ENCODE peak calls at places on chromosomes 1 and 21, in ten cellular contexts. Q, J, O, T, M, A, D, G, K and H are unnamed samples.

GRCh38 chr1:108190686-108191416 is 9.3 kb downstream of the SLC25A24 start:
- DNase-seq in A (peak; percentile 26), D (no peak), M (no peak), Q (no peak), J (no peak), G (no peak), T (no peak), K (no peak), O (no peak), H (no peak)

GRCh38 chr21:36909901-36910561 is 56.4 kb downstream of the HLCS start:
- DNase-seq in G (peak; percentile 98), A (no peak), Q (no peak), T (no peak), O (no peak), J (peak; percentile 93), D (no peak), K (peak; percentile 98), M (no peak), H (peak; percentile 96)

GRCh38 chr1:11790880-11791715 is 14.7 kb downstream of the MTHFR start:
- DNase-seq in M (peak; percentile 92), A (peak; percentile 71), D (peak; percentile 98), T (peak; percentile 84), J (peak; percentile 56), K (peak; percentile 95), Q (peak; percentile 89), O (no peak), G (peak; percentile 98), H (peak; percentile 68)

GRCh38 chr1:37036667-37037053 is 2.3 kb upstream of the GRIK3 start:
- DNase-seq in Q (no peak), A (no peak), T (no peak), G (no peak), M (no peak), D (no peak), K (no peak), J (no peak), O (no peak), H (no peak)

GRCh38 chr1:155209373-155209721 is 852 bp downstream of the MTX1 start:
- DNase-seq in G (no peak), J (no peak), T (no peak), M (no peak), O (no peak), D (no peak), Q (no peak), K (no peak), A (no peak), H (no peak)

GRCh38 chr1:38360807-38361206 is 314.2 kb upstream of the POU3F1 start:
- DNase-seq in Q (no peak), O (no peak), A (no peak), J (no peak), T (no peak), G (no peak), D (no peak), K (no peak), M (no peak), H (no peak)

GRCh38 chr1:35287807-35288640 is 19.5 kb downstream of the ZMYM4 start:
- DNase-seq in D (no peak), J (no peak), K (peak; percentile 78), M (no peak), G (peak; percentile 72), O (no peak), T (no peak), A (no peak), Q (no peak), H (peak; percentile 52)

GRCh38 chr1:229984310-229984991 is 82.6 kb upstream of the GALNT2 start:
- DNase-seq in Q (no peak), D (no peak), A (no peak), K (no peak), O (no peak), J (no peak), G (no peak), M (no peak), T (no peak), H (no peak)

GRCh38 chr1:241503444-241503843 is 16.1 kb downstream of the FH start:
- DNase-seq in Q (no peak), K (no peak), J (no peak), O (no peak), T (no peak), A (no peak), D (no peak), M (no peak), G (no peak), H (no peak)

GRCh38 chr1:23401313-23401712 is 23.2 kb downstream of the TCEA3 start:
- DNase-seq in K (no peak), A (no peak), G (no peak), Q (no peak), O (no peak), M (no peak), D (no peak), T (no peak), J (no peak), H (no peak)

GRCh38 chr1:118973032-118973431 is 15.1 kb downstream of the TBX15 start:
- DNase-seq in G (no peak), D (no peak), M (no peak), O (no peak), Q (no peak), T (no peak), K (no peak), A (no peak), J (no peak), H (no peak)

GRCh38 chr1:206634365-206635079 is 814 bp upstream of the DYRK3 start:
- DNase-seq in Q (peak; percentile 67), M (peak; percentile 94), T (peak; percentile 97), K (peak; percentile 95), O (peak; percentile 76), D (peak; percentile 95), A (peak; percentile 70), J (peak; percentile 70), G (peak; percentile 93), H (peak; percentile 89)

GRCh38 chr1:22804969-22805671 is 94.5 kb downstream of the EPHB2 start:
- DNase-seq in T (no peak), K (no peak), A (no peak), M (no peak), O (no peak), G (no peak), J (no peak), D (no peak), Q (no peak), H (no peak)

DNA sequence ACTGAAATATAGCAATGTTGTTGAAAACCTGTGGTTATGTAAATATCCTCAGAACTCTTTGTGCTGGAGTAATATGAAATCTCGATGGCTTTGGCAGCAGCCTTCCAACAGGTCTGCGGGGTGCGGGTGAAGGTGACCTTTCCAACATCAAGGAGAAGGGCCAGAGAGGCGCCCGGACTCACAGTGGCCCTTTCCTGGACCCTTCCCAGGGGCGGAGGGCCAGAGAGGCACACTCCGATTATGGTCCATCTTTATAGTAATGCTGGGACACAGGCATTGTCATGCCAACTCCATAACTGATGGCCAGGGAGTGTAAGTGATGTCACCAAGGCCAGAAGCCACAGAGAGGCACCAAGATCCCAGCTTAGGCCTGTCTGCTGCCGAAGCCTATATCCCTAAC is 18.1 kb downstream of the SLC37A1 start:
- DNase-seq in K (no peak), D (peak; percentile 60), A (no peak), J (no peak), G (no peak), Q (no peak), T (no peak), M (no peak), O (no peak), H (no peak)
- TF ChIP-seq CTCF in K (no peak), D (no peak), A (no peak), J (no peak), G (no peak), Q (no peak), T (no peak), M (no peak), O (no peak), H (no peak)

GRCh38 chr1:99005142-99005491 is 456 bp upstream of the PLPPR5 start:
- DNase-seq in J (no peak), G (no peak), A (no peak), M (no peak), T (no peak), D (no peak), Q (no peak), K (no peak), O (no peak), H (no peak)
- H3K4me3 ChIP-seq in J (peak overlapping the region; percentile 55), G (peak overlapping the region; percentile 56), A (no peak overlapping the region), M (peak overlapping the region; percentile 58), T (no peak overlapping the region), D (peak overlapping the region; percentile 49), Q (peak overlapping the region; percentile 59), K (peak overlapping the region; percentile 33), O (peak overlapping the region; percentile 11), H (no peak overlapping the region)

GRCh38 chr1:24541711-24542346 is 14.1 kb upstream of the NCMAP start:
- DNase-seq in G (no peak), J (no peak), D (no peak), K (no peak), A (no peak), M (no peak), Q (no peak), T (peak; percentile 55), O (peak; percentile 38), H (no peak)
- TF ChIP-seq CTCF in G (peak; percentile 47), J (peak; percentile 56), D (no peak), K (peak; percentile 42), A (peak; percentile 79), M (peak; percentile 72), Q (peak; percentile 25), T (peak; percentile 71), O (peak; percentile 48), H (peak; percentile 58)

GRCh38 chr1:40059960-40060337 is 19.4 kb downstream of the CAP1 start:
- DNase-seq in D (no peak), G (no peak), T (no peak), A (no peak), O (no peak), K (no peak), M (no peak), J (no peak), Q (no peak), H (no peak)

GRCh38 chr1:40058097-40058452 is 17.5 kb downstream of the CAP1 start:
- DNase-seq in J (no peak), Q (no peak), O (no peak), K (no peak), M (no peak), T (no peak), G (no peak), A (peak; percentile 60), D (no peak), H (no peak)

GRCh38 chr1:40058453-40059291 is 18.1 kb downstream of the CAP1 start:
- DNase-seq in J (no peak), T (no peak), A (no peak), G (no peak), Q (no peak), D (no peak), O (no peak), K (no peak), M (no peak), H (no peak)

GRCh38 chr1:40059292-40059959 is 18.9 kb downstream of the CAP1 start:
- DNase-seq in O (no peak), A (peak; percentile 36), M (no peak), J (no peak), D (no peak), G (peak; percentile 90), Q (no peak), K (peak; percentile 43), T (no peak), H (peak; percentile 70)

GRCh38 chr1:40060351-40060750 is 19.8 kb downstream of the CAP1 start:
- DNase-seq in G (no peak), M (no peak), O (no peak), Q (no peak), A (no peak), K (no peak), J (no peak), T (no peak), D (no peak), H (no peak)
- H3K4me3 ChIP-seq in G (no peak overlapping the region), M (peak overlapping the region; percentile 26), O (peak overlapping the region; percentile 12), Q (no peak overlapping the region), A (no peak overlapping the region), K (no peak overlapping the region), J (no peak overlapping the region), T (no peak overlapping the region), D (no peak overlapping the region), H (no peak overlapping the region)